ENCODE peak calls at places on chromosome 22, in eight cellular contexts. U is psoas muscle, F is GM12865, Q is lower lobe of right lung, L is astrocyte of the cerebellum, I is HFF-Myc, X is cardiac muscle cell, H is endothelial cell. V is an unnamed sample.

GRCh38 chr22:26589845-26590524 is at the start of gene TPST2:
- DNase-seq in U (peak; percentile 81), F (peak; percentile 90), Q (peak; percentile 83), L (peak; percentile 19), I (no peak), X (peak; percentile 83), H (peak; percentile 76), V (peak; percentile 72)

GRCh38 chr22:27327497-27327896 is 474.1 kb downstream of the MN1 start:
- DNase-seq in U (no peak), F (no peak), Q (no peak), L (no peak), I (no peak), X (no peak), H (no peak), V (no peak)

GRCh38 chr22:50705851-50706351 is 32.1 kb upstream of the ACR start:
- DNase-seq in U (no peak), F (no peak), Q (peak; percentile 40), L (no peak), I (no peak), X (no peak), H (no peak), V (no peak)

GRCh38 chr22:38471237-38471636 is 3.3 kb downstream of the KDELR3 start:
- DNase-seq in U (no peak), F (no peak), Q (peak; percentile 24), L (no peak), I (no peak), X (no peak), H (no peak), V (no peak)

GRCh38 chr22:25130462-25130861 is 69.2 kb upstream of the CRYBB3 start:
- DNase-seq in U (no peak), F (no peak), Q (no peak), L (no peak), I (no peak), X (no peak), H (no peak), V (no peak)

GRCh38 chr22:26398741-26399153 is 30.3 kb upstream of the ASPHD2 start:
- DNase-seq in U (peak; percentile 48), F (peak; percentile 72), Q (peak; percentile 57), L (peak; percentile 50), I (peak; percentile 32), X (peak; percentile 73), H (peak; percentile 63), V (peak; percentile 77)

GRCh38 chr22:42459273-42460040 is 27.3 kb upstream of the NFAM1 start:
- DNase-seq in U (no peak), F (no peak), Q (no peak), L (no peak), I (no peak), X (peak; percentile 55), H (no peak), V (no peak)

GRCh38 chr22:30340911-30341685 is 14.4 kb upstream of the TBC1D10A start:
- DNase-seq in U (peak; percentile 64), F (no peak), Q (no peak), L (no peak), I (no peak), X (no peak), H (no peak), V (no peak)

GRCh38 chr22:44702479-44703219 is 645 bp downstream of the PRR5 start:
- DNase-seq in U (no peak), F (no peak), Q (no peak), L (no peak), I (no peak), X (peak; percentile 74), H (peak; percentile 37), V (peak; percentile 37)

GRCh38 chr22:29762263-29762662 is 4.5 kb downstream of the ZMAT5 start:
- DNase-seq in U (no peak), F (no peak), Q (no peak), L (no peak), I (no peak), X (no peak), H (no peak), V (no peak)

GRCh38 chr22:40423246-40423753 is 52.9 kb downstream of the SGSM3 start:
- DNase-seq in U (no peak), F (no peak), Q (peak; percentile 45), L (no peak), I (no peak), X (no peak), H (no peak), V (no peak)

GRCh38 chr22:45915151-45915550 is 61.8 kb downstream of the WNT7B start:
- DNase-seq in U (no peak), F (no peak), Q (no peak), L (no peak), I (no peak), X (no peak), H (no peak), V (no peak)

GRCh38 chr22:17638182-17638431 is 450 bp upstream of the BCL2L13 start:
- DNase-seq in U (no peak), F (no peak), Q (no peak), L (no peak), I (peak; percentile 51), X (no peak), H (no peak), V (peak; percentile 19)

GRCh38 chr22:40703174-40703573 is 23.9 kb downstream of the MCHR1 start:
- DNase-seq in U (no peak), F (peak; percentile 43), Q (no peak), L (no peak), I (no peak), X (no peak), H (no peak), V (no peak)

GRCh38 chr22:38655532-38656255 is 498 bp downstream of the FAM227A start:
- DNase-seq in U (no peak), F (no peak), Q (no peak), L (no peak), I (no peak), X (no peak), H (no peak), V (peak; percentile 6)

GRCh38 chr22:44453441-44454112 is 44.5 kb downstream of the RTL6 start:
- DNase-seq in U (no peak), F (no peak), Q (no peak), L (no peak), I (peak; percentile 6), X (no peak), H (no peak), V (no peak)

GRCh38 chr22:46114518-46115387 is 35.6 kb upstream of the PPARA start:
- DNase-seq in U (no peak), F (no peak), Q (no peak), L (no peak), I (no peak), X (no peak), H (no peak), V (no peak)

GRCh38 chr22:45993143-45993692 is 16.3 kb upstream of the WNT7B start:
- DNase-seq in U (no peak), F (no peak), Q (no peak), L (no peak), I (no peak), X (no peak), H (no peak), V (no peak)

GRCh38 chr22:19495562-19496323 is 16.0 kb downstream of the CDC45 start:
- DNase-seq in U (no peak), F (no peak), Q (no peak), L (peak; percentile 15), I (no peak), X (no peak), H (peak; percentile 18), V (no peak)

GRCh38 chr22:19497245-19497644 is 17.5 kb downstream of the CDC45 start:
- DNase-seq in U (no peak), F (no peak), Q (no peak), L (peak; percentile 35), I (no peak), X (no peak), H (no peak), V (no peak)

GRCh38 chr22:19494676-19495173 is 15.0 kb downstream of the CDC45 start:
- DNase-seq in U (no peak), F (no peak), Q (no peak), L (no peak), I (no peak), X (no peak), H (no peak), V (no peak)

GRCh38 chr22:19498154-19498865 is 18.6 kb downstream of the CDC45 start:
- DNase-seq in U (no peak), F (no peak), Q (no peak), L (no peak), I (no peak), X (no peak), H (no peak), V (no peak)

GRCh38 chr22:19496324-19496630 is 16.6 kb downstream of the CDC45 start:
- DNase-seq in U (no peak), F (no peak), Q (no peak), L (no peak), I (no peak), X (no peak), H (no peak), V (no peak)
- TF ChIP-seq CTCF in U (no peak), F (no peak), Q (no peak), L (no peak), I (no peak), X (no peak), H (no peak), V (no peak)

GRCh38 chr22:49515486-49515885 is 312.2 kb downstream of the BRD1 start:
- DNase-seq in U (no peak), F (no peak), Q (no peak), L (no peak), I (no peak), X (no peak), H (no peak), V (no peak)
- TF ChIP-seq CTCF in U (no peak), F (no peak), Q (no peak), L (no peak), I (no peak), X (no peak), H (no peak), V (no peak)

DNA sequence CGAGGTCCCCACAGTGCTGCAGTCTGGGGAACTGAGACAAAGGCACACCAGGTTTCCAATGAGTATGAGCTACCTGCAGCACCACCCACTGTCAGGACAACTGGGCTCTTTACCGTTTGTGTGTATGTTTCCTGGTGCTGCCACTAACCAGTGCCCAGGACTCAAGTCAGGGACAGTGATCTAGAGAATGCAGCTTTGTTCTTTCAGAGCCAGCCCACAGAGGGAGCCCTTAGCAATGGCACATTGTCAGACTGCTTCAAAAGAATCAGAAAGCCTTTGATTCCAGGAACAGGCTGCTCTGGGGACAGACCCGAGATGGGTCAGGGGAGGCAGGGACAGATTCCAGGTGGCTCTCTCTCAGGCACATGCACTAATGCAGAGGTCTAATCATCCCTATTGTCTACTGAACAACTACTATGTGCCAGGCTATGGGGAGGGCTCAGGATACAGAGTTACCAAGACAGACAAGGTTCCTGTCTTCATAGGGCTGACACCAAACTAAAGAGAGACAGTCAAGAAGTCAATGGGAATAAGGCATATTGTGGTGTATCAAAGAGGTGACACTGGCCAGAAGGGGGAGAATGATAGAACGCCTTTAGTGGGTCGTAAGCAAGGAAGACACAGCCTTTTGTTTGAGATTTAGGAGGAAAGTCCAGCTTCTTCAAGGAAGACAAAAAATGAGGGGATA is 103.7 kb downstream of the VPREB1 start:
- DNase-seq in U (no peak), F (peak; percentile 61), Q (no peak), L (no peak), I (no peak), X (no peak), H (peak; percentile 30), V (no peak)
- TF ChIP-seq CTCF in U (no peak), F (peak; percentile 40), Q (no peak), L (no peak), I (no peak), X (peak; percentile 29), H (no peak), V (no peak)

DNA sequence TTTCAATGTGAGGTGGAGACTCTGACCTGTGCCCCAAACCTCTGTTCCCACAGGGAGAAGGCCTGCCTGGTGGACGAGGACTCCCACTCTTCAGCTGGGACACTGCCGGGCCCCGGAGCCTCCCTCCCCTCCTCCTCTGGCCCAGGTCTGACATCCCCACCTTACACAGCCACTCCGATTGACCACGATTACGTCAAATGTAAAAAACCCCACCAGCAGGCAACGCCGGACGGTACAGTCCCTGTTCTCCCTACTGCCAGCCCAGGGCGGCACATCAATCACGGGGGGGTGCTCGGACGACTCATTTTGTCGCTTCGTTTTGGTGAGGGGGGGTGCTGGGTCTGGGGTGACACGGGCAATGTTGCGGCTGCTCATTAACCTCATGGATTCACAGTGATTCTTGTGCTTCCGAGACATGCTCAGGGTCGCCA is 83.3 kb upstream of the SUSD2 start:
- DNase-seq in U (no peak), F (no peak), Q (no peak), L (no peak), I (no peak), X (no peak), H (no peak), V (no peak)
- TF ChIP-seq CTCF in U (no peak), F (no peak), Q (no peak), L (no peak), I (no peak), X (no peak), H (no peak), V (no peak)